ENCODE peak calls at places on chromosomes 7 and 10, in seven cellular contexts. M, H, I, K, A, S and P are unnamed samples.

GRCh38 chr10:37992083-37992482 is 15.6 kb upstream of the ZNF25 start:
- DNase-seq in M (no peak), H (no peak), I (no peak), K (peak; percentile 43), A (no peak), S (no peak), P (no peak)

GRCh38 chr10:126387041-126387908 is 1.0 kb downstream of the ADAM12 start:
- DNase-seq in M (peak; percentile 44), H (peak; percentile 27), I (peak; percentile 80), K (peak; percentile 84), A (no peak), S (no peak), P (peak; percentile 77)

GRCh38 chr7:76396039-76396732 is 13.3 kb downstream of the SSC4D start:
- DNase-seq in M (no peak), H (no peak), I (no peak), K (no peak), A (peak; percentile 23), S (no peak), P (no peak)

GRCh38 chr10:71819479-71819878 is 31.6 kb downstream of the PSAP start:
- DNase-seq in M (no peak), H (no peak), I (no peak), K (no peak), A (no peak), S (no peak), P (no peak)

GRCh38 chr7:84194484-84195260 is at the start of gene SEMA3A:
- DNase-seq in M (no peak), H (no peak), I (peak; percentile 86), K (peak; percentile 76), A (peak; percentile 21), S (peak; percentile 48), P (no peak)

GRCh38 chr7:134966691-134967090 is 19.6 kb upstream of the AGBL3 start:
- DNase-seq in M (no peak), H (no peak), I (no peak), K (no peak), A (peak; percentile 7), S (no peak), P (no peak)

GRCh38 chr7:68925241-68925640 is 673.0 kb upstream of the AUTS2 start:
- DNase-seq in M (no peak), H (no peak), I (no peak), K (no peak), A (peak; percentile 34), S (no peak), P (no peak)

GRCh38 chr7:5695709-5696345 is 85.6 kb downstream of the RNF216 start:
- DNase-seq in M (no peak), H (no peak), I (no peak), K (no peak), A (no peak), S (no peak), P (no peak)

GRCh38 chr7:44063547-44063893 is 1.8 kb downstream of the PGAM2 start:
- DNase-seq in M (no peak), H (no peak), I (no peak), K (no peak), A (no peak), S (no peak), P (peak; percentile 47)

GRCh38 chr7:25244193-25244592 is 15.9 kb upstream of the NPVF start:
- DNase-seq in M (no peak), H (no peak), I (no peak), K (no peak), A (no peak), S (no peak), P (no peak)

GRCh38 chr7:132895231-132895630 is 186.7 kb downstream of the CHCHD3 start:
- DNase-seq in M (no peak), H (no peak), I (no peak), K (no peak), A (no peak), S (no peak), P (no peak)

GRCh38 chr7:22983257-22983855 is 30.6 kb downstream of the HYCC1 start:
- DNase-seq in M (no peak), H (no peak), I (no peak), K (no peak), A (no peak), S (no peak), P (no peak)

GRCh38 chr7:89623018-89623672 is 531.1 kb upstream of the STEAP1 start:
- DNase-seq in M (no peak), H (no peak), I (peak; percentile 1), K (peak; percentile 59), A (peak; percentile 49), S (peak; percentile 23), P (no peak)

GRCh38 chr7:351681-352480 is 61.9 kb downstream of the FOXL3 start:
- DNase-seq in M (no peak), H (peak; percentile 34), I (no peak), K (no peak), A (no peak), S (no peak), P (no peak)

GRCh38 chr7:102463841-102464576 is 654 bp downstream of the ALKBH4 start:
- DNase-seq in M (no peak), H (no peak), I (peak; percentile 21), K (peak; percentile 52), A (no peak), S (no peak), P (no peak)

GRCh38 chr10:13310518-13311176 is 10.8 kb upstream of the PHYH start:
- DNase-seq in M (no peak), H (no peak), I (no peak), K (peak; percentile 53), A (no peak), S (no peak), P (no peak)

GRCh38 chr10:78970261-78970660 is 98.5 kb upstream of the ZMIZ1 start:
- DNase-seq in M (no peak), H (no peak), I (no peak), K (no peak), A (no peak), S (no peak), P (no peak)

GRCh38 chr10:49408437-49409306 is 12.8 kb upstream of the DRGX start:
- DNase-seq in M (no peak), H (no peak), I (no peak), K (peak; percentile 17), A (no peak), S (peak; percentile 16), P (no peak)

GRCh38 chr10:34217524-34217923 is 597.6 kb downstream of the PARD3 start:
- DNase-seq in M (no peak), H (no peak), I (no peak), K (peak; percentile 53), A (no peak), S (no peak), P (no peak)

GRCh38 chr7:73891178-73891885 is 30.4 kb downstream of the TMEM270 start:
- DNase-seq in M (no peak), H (no peak), I (no peak), K (no peak), A (no peak), S (no peak), P (no peak)

GRCh38 chr10:63425512-63425911 is 40.3 kb downstream of the JMJD1C start:
- DNase-seq in M (no peak), H (no peak), I (no peak), K (no peak), A (no peak), S (no peak), P (no peak)

GRCh38 chr10:3672220-3672619 is 112.8 kb downstream of the KLF6 start:
- DNase-seq in M (no peak), H (no peak), I (no peak), K (no peak), A (no peak), S (no peak), P (no peak)